ENCODE peak calls at places on chromosomes 5 and 9, in seven cellular contexts. D is esophagus muscularis mucosa, Y is A549, W is H1, N is suprapubic skin, F is sigmoid colon, G is HepG2. B is an unnamed sample.

GRCh38 chr5:57442080-57442839 is 40.4 kb downstream of the ACTBL2 start:
- DNase-seq in D (peak), Y (no peak), W (no peak), N (no peak), F (peak), G (no peak), B (no peak)

GRCh38 chr5:170306381-170306790 is 8.8 kb upstream of the LCP2 start:
- DNase-seq in D (no peak), Y (no peak), W (no peak), N (no peak), F (peak), G (no peak), B (peak)

GRCh38 chr5:43553381-43553780 is 3.5 kb downstream of the PAIP1 start:
- DNase-seq in D (no peak), Y (no peak), W (no peak), N (no peak), F (no peak), G (no peak), B (no peak)

GRCh38 chr5:139903805-139904565 is 108.4 kb downstream of the PSD2 start:
- DNase-seq in D (no peak), Y (peak), W (peak), N (peak), F (peak), G (no peak), B (peak)

GRCh38 chr9:21110708-21111576 is 30.7 kb downstream of the IFNW1 start:
- DNase-seq in D (no peak), Y (peak), W (no peak), N (no peak), F (no peak), G (peak), B (no peak)

GRCh38 chr5:623531-623930 is 11.4 kb downstream of the CEP72 start:
- DNase-seq in D (no peak), Y (no peak), W (no peak), N (peak), F (no peak), G (no peak), B (no peak)

GRCh38 chr9:4038182-4038723 is 261.6 kb downstream of the GLIS3 start:
- DNase-seq in D (no peak), Y (no peak), W (no peak), N (no peak), F (no peak), G (no peak), B (no peak)

GRCh38 chr5:150517272-150518152 is 9.6 kb downstream of the NDST1 start:
- DNase-seq in D (no peak), Y (peak), W (no peak), N (no peak), F (no peak), G (peak), B (peak)

GRCh38 chr9:115520626-115521025 is 402.7 kb upstream of the TNC start:
- DNase-seq in D (no peak), Y (no peak), W (no peak), N (no peak), F (no peak), G (no peak), B (no peak)

GRCh38 chr5:138752341-138752950 is 779 bp upstream of the CTNNA1 start:
- DNase-seq in D (no peak), Y (peak), W (peak), N (peak), F (peak), G (peak), B (peak)

GRCh38 chr5:132411382-132411925 is 41.9 kb downstream of the SLC22A5 start:
- DNase-seq in D (peak), Y (no peak), W (no peak), N (no peak), F (no peak), G (no peak), B (peak)
- H3K27ac ChIP-seq in D (peak), Y (peak), W (no peak), N (peak), F (peak), G (peak), B (peak)

DNA sequence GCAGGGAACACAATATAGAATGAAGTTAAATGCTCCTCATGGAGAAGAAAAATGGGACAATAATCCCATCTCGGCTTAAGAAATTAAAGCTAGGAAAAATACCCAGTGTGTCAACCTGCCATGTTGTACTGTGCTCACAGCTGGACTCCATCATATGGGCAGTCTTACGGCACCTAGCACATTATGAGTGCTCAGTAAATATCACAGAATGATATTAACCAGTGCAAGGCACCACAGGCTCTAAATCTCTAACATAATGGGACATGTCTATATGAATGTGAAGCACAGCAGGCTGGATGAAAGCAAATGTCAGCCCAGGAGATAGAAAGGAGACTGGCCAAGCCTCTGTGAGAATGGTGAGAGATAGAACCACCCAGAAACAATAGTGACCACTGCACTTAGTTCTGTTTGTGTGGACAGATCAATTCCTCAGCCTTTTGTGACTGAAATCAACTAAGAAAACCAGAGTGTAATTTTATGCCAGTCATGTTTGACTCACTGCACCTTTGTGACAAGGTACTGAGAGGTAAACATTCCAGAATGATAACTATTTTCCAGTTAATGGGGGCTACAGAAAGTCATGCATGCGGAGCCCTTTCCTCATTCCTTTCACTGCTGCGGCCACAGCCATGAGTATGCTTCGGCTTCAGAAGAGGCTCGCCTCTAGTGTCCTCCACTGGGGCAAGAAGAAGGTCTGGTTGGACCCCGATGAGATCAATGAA is 140.4 kb upstream of the CDH6 start:
- DNase-seq in D (no peak), Y (no peak), W (no peak), N (no peak), F (no peak), G (no peak), B (no peak)
- TF ChIP-seq EP300 in D (no peak), Y (no peak), W (no peak), N (no peak), F (no peak), G (no peak), B (no peak)

GRCh38 chr9:137030006-137030405 is 1.9 kb downstream of the FUT7 start:
- DNase-seq in D (no peak), Y (no peak), W (no peak), N (no peak), F (no peak), G (no peak), B (no peak)

GRCh38 chr9:137029058-137029922 is 1.3 kb upstream of the ABCA2 start:
- DNase-seq in D (no peak), Y (peak), W (peak), N (peak), F (peak), G (peak), B (peak)

GRCh38 chr9:137027369-137028012 is 546 bp downstream of the ABCA2 start:
- DNase-seq in D (no peak), Y (no peak), W (no peak), N (no peak), F (no peak), G (no peak), B (no peak)

GRCh38 chr9:137028013-137028280 is at the start of gene ABCA2:
- DNase-seq in D (no peak), Y (no peak), W (no peak), N (no peak), F (no peak), G (no peak), B (no peak)

GRCh38 chr9:137028281-137029057 is 432 bp upstream of the ABCA2 start:
- DNase-seq in D (no peak), Y (no peak), W (peak), N (no peak), F (no peak), G (no peak), B (peak)
- TF ChIP-seq CTCF in D (no peak), Y (peak), W (no peak), N (peak), F (no peak), G (peak), B (no peak)

DNA sequence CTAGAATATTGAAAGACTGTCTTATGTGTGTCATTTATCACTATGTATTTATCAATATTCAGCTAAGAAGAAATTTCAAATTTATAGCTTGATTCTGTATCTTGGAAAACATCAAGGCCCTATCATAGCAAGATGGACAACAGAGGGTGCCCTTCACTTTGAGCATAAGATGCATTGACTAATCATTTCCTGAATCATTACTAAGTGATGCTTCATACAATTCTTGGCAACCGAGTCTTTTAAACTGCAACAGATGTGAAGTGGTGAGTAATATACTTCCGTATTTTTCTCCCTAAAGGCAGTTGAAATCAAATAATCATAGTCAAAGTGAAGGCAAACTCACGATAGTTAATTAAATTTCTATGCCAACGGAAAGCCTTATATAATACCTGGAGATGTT is 318.6 kb upstream of the RGMB start:
- DNase-seq in D (no peak), Y (no peak), W (no peak), N (no peak), F (no peak), G (no peak), B (no peak)
- H3K27ac ChIP-seq in D (peak), Y (no peak), W (no peak), N (no peak), F (no peak), G (no peak), B (no peak)

GRCh38 chr9:120252248-120252647 is 327.7 kb downstream of the CDK5RAP2 start:
- DNase-seq in D (no peak), Y (no peak), W (no peak), N (no peak), F (no peak), G (no peak), B (no peak)
- TF ChIP-seq EP300 in D (no peak), Y (no peak), W (no peak), N (no peak), F (no peak), G (no peak), B (no peak)

GRCh38 chr5:159290741-159291140 is 27.7 kb downstream of the UBLCP1 start:
- DNase-seq in D (no peak), Y (no peak), W (no peak), N (no peak), F (no peak), G (no peak), B (no peak)

GRCh38 chr5:159286420-159287035 is 23.4 kb downstream of the UBLCP1 start:
- DNase-seq in D (no peak), Y (no peak), W (no peak), N (no peak), F (no peak), G (peak), B (no peak)
- TF ChIP-seq CTCF in D (peak), Y (peak), W (no peak), N (peak), F (no peak), G (peak), B (peak)

GRCh38 chr5:172102251-172102870 is 85.7 kb downstream of the STK10 start:
- DNase-seq in D (no peak), Y (no peak), W (no peak), N (no peak), F (no peak), G (no peak), B (no peak)
- H3K27ac ChIP-seq in D (peak), Y (peak), W (no peak), N (no peak), F (peak), G (no peak), B (no peak)